ENCODE peak calls at places on chromosomes 1 and 21, in seven cellular contexts. One of them, this sample, is unnamed.

GRCh38 chr1:62177621-62178020 is 17.0 kb upstream of the L1TD1 start:
- DNase-seq in HEK293T: no peak
- DNase-seq in NT2/D1: no peak
- DNase-seq in AG04450: no peak
- DNase-seq in heart right ventricle: no peak
- DNase-seq in GM23338: no peak
- DNase-seq in head of caudate nucleus: no peak
- DNase-seq in this sample: no peak

GRCh38 chr21:44737706-44738354 is 26.5 kb upstream of the TSPEAR start:
- DNase-seq in NT2/D1: no peak
- DNase-seq in HEK293T: no peak
- DNase-seq in heart right ventricle: no peak
- DNase-seq in head of caudate nucleus: no peak
- DNase-seq in GM23338: peak; percentile 72
- DNase-seq in AG04450: no peak
- DNase-seq in this sample: peak; percentile 6

GRCh38 chr1:109239580-109240068 is 9.7 kb upstream of the CELSR2 start:
- DNase-seq in head of caudate nucleus: peak; percentile 60
- DNase-seq in GM23338: peak; percentile 92
- DNase-seq in HEK293T: peak; percentile 78
- DNase-seq in AG04450: no peak
- DNase-seq in NT2/D1: peak; percentile 60
- DNase-seq in heart right ventricle: no peak
- DNase-seq in this sample: peak; percentile 34

GRCh38 chr21:44930543-44930981 is 9.3 kb upstream of the SLX9 start:
- DNase-seq in head of caudate nucleus: no peak
- DNase-seq in heart right ventricle: no peak
- DNase-seq in GM23338: no peak
- DNase-seq in NT2/D1: no peak
- DNase-seq in HEK293T: no peak
- DNase-seq in AG04450: no peak
- DNase-seq in this sample: no peak

GRCh38 chr1:225654277-225654597 is 1.3 kb upstream of the ENAH start:
- DNase-seq in head of caudate nucleus: no peak
- DNase-seq in heart right ventricle: no peak
- DNase-seq in NT2/D1: no peak
- DNase-seq in HEK293T: no peak
- DNase-seq in AG04450: no peak
- DNase-seq in GM23338: peak; percentile 29
- DNase-seq in this sample: peak; percentile 6

GRCh38 chr1:6471969-6472368 is 6.0 kb upstream of the TNFRSF25 start:
- DNase-seq in heart right ventricle: no peak
- DNase-seq in NT2/D1: no peak
- DNase-seq in HEK293T: no peak
- DNase-seq in GM23338: no peak
- DNase-seq in head of caudate nucleus: no peak
- DNase-seq in AG04450: no peak
- DNase-seq in this sample: no peak

GRCh38 chr1:113904292-113904673 is 316 bp downstream of the AP4B1 start:
- DNase-seq in GM23338: peak; percentile 79
- DNase-seq in HEK293T: peak; percentile 63
- DNase-seq in AG04450: no peak
- DNase-seq in head of caudate nucleus: no peak
- DNase-seq in NT2/D1: peak; percentile 49
- DNase-seq in heart right ventricle: no peak
- DNase-seq in this sample: no peak

GRCh38 chr1:109756848-109757521 is 6.7 kb downstream of the EPS8L3 start:
- DNase-seq in NT2/D1: no peak
- DNase-seq in heart right ventricle: no peak
- DNase-seq in HEK293T: no peak
- DNase-seq in AG04450: no peak
- DNase-seq in head of caudate nucleus: peak; percentile 30
- DNase-seq in GM23338: no peak
- DNase-seq in this sample: no peak

This sample was measured in brain microvascular endothelial cell.